ENCODE peak calls at places on chromosomes 2 and 18, in four cellular contexts. One of them, this sample, is unnamed.

GRCh38 chr2:12463189-12463588 is 253.5 kb upstream of the TRIB2 start:
- DNase-seq in A549: no peak
- DNase-seq in CD8-positive, alpha-beta memory T cell: no peak
- DNase-seq in adrenal gland: no peak
- DNase-seq in this sample: no peak

GRCh38 chr2:191304939-191305875 is 60.0 kb downstream of the MYO1B start:
- DNase-seq in A549: no peak
- DNase-seq in CD8-positive, alpha-beta memory T cell: no peak
- DNase-seq in adrenal gland: peak; percentile 37
- DNase-seq in this sample: no peak

GRCh38 chr2:19059076-19059475 is 299.3 kb downstream of the OSR1 start:
- DNase-seq in A549: no peak
- DNase-seq in CD8-positive, alpha-beta memory T cell: no peak
- DNase-seq in adrenal gland: no peak
- DNase-seq in this sample: peak; percentile 31

GRCh38 chr2:240112914-240113690 is 23.0 kb downstream of the COPS9 start:
- DNase-seq in adrenal gland: no peak
- DNase-seq in A549: no peak
- DNase-seq in CD8-positive, alpha-beta memory T cell: no peak
- DNase-seq in this sample: no peak

GRCh38 chr18:37519506-37520135 is 46.0 kb downstream of the CELF4 start:
- DNase-seq in A549: no peak
- DNase-seq in adrenal gland: no peak
- DNase-seq in CD8-positive, alpha-beta memory T cell: no peak
- DNase-seq in this sample: no peak

GRCh38 chr2:152611458-152612231 is 105.6 kb downstream of the PRPF40A start:
- DNase-seq in CD8-positive, alpha-beta memory T cell: no peak
- DNase-seq in adrenal gland: peak; percentile 61
- DNase-seq in A549: no peak
- DNase-seq in this sample: no peak

GRCh38 chr2:109511168-109511567 is 102.6 kb downstream of the SEPTIN10 start:
- DNase-seq in A549: no peak
- DNase-seq in CD8-positive, alpha-beta memory T cell: no peak
- DNase-seq in adrenal gland: no peak
- DNase-seq in this sample: no peak

GRCh38 chr2:158602027-158602426 is 145.3 kb downstream of the PKP4 start:
- DNase-seq in CD8-positive, alpha-beta memory T cell: no peak
- DNase-seq in A549: no peak
- DNase-seq in adrenal gland: no peak
- DNase-seq in this sample: no peak

GRCh38 chr2:138147796-138148195 is 183.5 kb downstream of the HNMT start:
- DNase-seq in A549: no peak
- DNase-seq in adrenal gland: no peak
- DNase-seq in CD8-positive, alpha-beta memory T cell: no peak
- DNase-seq in this sample: no peak

GRCh38 chr18:54607213-54607934 is 16.3 kb downstream of the DYNAP start:
- DNase-seq in CD8-positive, alpha-beta memory T cell: no peak
- DNase-seq in A549: no peak
- DNase-seq in adrenal gland: no peak
- DNase-seq in this sample: peak; percentile 35

GRCh38 chr2:152718909-152719645 is 657 bp downstream of the ARL6IP6 start:
- DNase-seq in adrenal gland: peak; percentile 46
- DNase-seq in CD8-positive, alpha-beta memory T cell: no peak
- DNase-seq in A549: peak; percentile 25
- DNase-seq in this sample: no peak

GRCh38 chr18:79900610-79901570 is 50.6 kb downstream of the SLC66A2 start:
- DNase-seq in CD8-positive, alpha-beta memory T cell: peak; percentile 43
- DNase-seq in adrenal gland: no peak
- DNase-seq in A549: no peak
- DNase-seq in this sample: no peak

GRCh38 chr2:11367170-11367569 is 22.7 kb upstream of the ROCK2 start:
- DNase-seq in CD8-positive, alpha-beta memory T cell: no peak
- DNase-seq in A549: no peak
- DNase-seq in adrenal gland: no peak
- DNase-seq in this sample: no peak

GRCh38 chr18:48328473-48329205 is 80.5 kb downstream of the ZBTB7C start:
- DNase-seq in adrenal gland: no peak
- DNase-seq in A549: no peak
- DNase-seq in CD8-positive, alpha-beta memory T cell: no peak
- DNase-seq in this sample: no peak

GRCh38 chr18:23066504-23067039 is 68.7 kb upstream of the CABLES1 start:
- DNase-seq in adrenal gland: no peak
- DNase-seq in CD8-positive, alpha-beta memory T cell: no peak
- DNase-seq in A549: no peak
- DNase-seq in this sample: no peak

GRCh38 chr2:25112113-25112512 is 56.3 kb downstream of the POMC start:
- DNase-seq in A549: no peak
- DNase-seq in adrenal gland: no peak
- DNase-seq in CD8-positive, alpha-beta memory T cell: no peak
- DNase-seq in this sample: no peak

GRCh38 chr2:26989156-26989555 is 18.7 kb downstream of the MAPRE3 start:
- DNase-seq in CD8-positive, alpha-beta memory T cell: no peak
- DNase-seq in adrenal gland: no peak
- DNase-seq in A549: no peak
- DNase-seq in this sample: no peak

GRCh38 chr2:112884869-112885502 is 26.0 kb upstream of the IL37 start:
- DNase-seq in CD8-positive, alpha-beta memory T cell: peak; percentile 75
- DNase-seq in A549: peak; percentile 40
- DNase-seq in adrenal gland: peak; percentile 40
- DNase-seq in this sample: peak; percentile 63

GRCh38 chr2:240567872-240568677 is at the start of gene RNPEPL1:
- DNase-seq in adrenal gland: peak; percentile 27
- DNase-seq in A549: no peak
- DNase-seq in CD8-positive, alpha-beta memory T cell: peak; percentile 69
- DNase-seq in this sample: no peak

GRCh38 chr2:12326449-12327190 is 390.1 kb upstream of the TRIB2 start:
- DNase-seq in CD8-positive, alpha-beta memory T cell: no peak
- DNase-seq in A549: no peak
- DNase-seq in adrenal gland: no peak
- DNase-seq in this sample: peak; percentile 11

GRCh38 chr2:207418422-207418821 is 111.3 kb upstream of the CREB1 start:
- DNase-seq in A549: no peak
- DNase-seq in CD8-positive, alpha-beta memory T cell: no peak
- DNase-seq in adrenal gland: no peak
- DNase-seq in this sample: no peak
- H3K9me3 ChIP-seq in A549: no peaks in the 10 kb centered on the region
- H3K9me3 ChIP-seq in CD8-positive, alpha-beta memory T cell: no peaks in the 10 kb centered on the region
- H3K9me3 ChIP-seq in adrenal gland: no peaks in the 10 kb centered on the region
- H3K9me3 ChIP-seq in this sample: no peaks in the 10 kb centered on the region

GRCh38 chr18:75161629-75162028 is 47.3 kb downstream of the PTGR3 start:
- DNase-seq in adrenal gland: peak; percentile 22
- DNase-seq in A549: peak; percentile 50
- DNase-seq in CD8-positive, alpha-beta memory T cell: peak; percentile 56
- DNase-seq in this sample: no peak
- H3K9me3 ChIP-seq in adrenal gland: no peaks in the 10 kb centered on the region
- H3K9me3 ChIP-seq in A549: no peaks in the 10 kb centered on the region
- H3K9me3 ChIP-seq in CD8-positive, alpha-beta memory T cell: no peaks in the 10 kb centered on the region
- H3K9me3 ChIP-seq in this sample: no peaks in the 10 kb centered on the region

DNA sequence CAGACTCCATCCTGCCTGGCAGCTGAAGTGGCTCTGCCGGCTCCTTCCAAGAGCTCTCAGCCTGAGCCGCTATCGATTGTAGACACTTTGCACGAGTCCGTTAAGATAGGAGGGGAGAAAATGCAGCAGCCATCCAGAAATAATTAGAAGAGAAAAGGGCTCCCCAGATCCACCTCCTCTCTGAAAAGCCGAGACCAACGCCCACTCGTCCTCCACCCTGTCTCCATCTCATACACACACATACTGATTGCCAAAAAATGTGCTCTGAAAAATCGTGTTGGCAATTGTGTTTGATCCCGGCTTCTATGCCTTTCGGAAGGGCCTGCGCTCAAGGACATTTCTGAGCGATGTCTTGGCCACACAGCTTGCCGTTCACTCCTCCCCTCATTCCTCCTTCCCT is 372.7 kb upstream of the MYT1L start:
- DNase-seq in A549: no peak
- DNase-seq in adrenal gland: no peak
- DNase-seq in CD8-positive, alpha-beta memory T cell: no peak
- DNase-seq in this sample: no peak
- H3K9me3 ChIP-seq in A549: no peaks in the 10 kb centered on the region
- H3K9me3 ChIP-seq in adrenal gland: no peaks in the 10 kb centered on the region
- H3K9me3 ChIP-seq in CD8-positive, alpha-beta memory T cell: no peaks in the 10 kb centered on the region
- H3K9me3 ChIP-seq in this sample: no peaks in the 10 kb centered on the region

GRCh38 chr18:44467718-44468117 is 213.0 kb upstream of the SETBP1 start:
- DNase-seq in adrenal gland: no peak
- DNase-seq in CD8-positive, alpha-beta memory T cell: no peak
- DNase-seq in A549: no peak
- DNase-seq in this sample: no peak
- H3K9me3 ChIP-seq in adrenal gland: no peaks in the 10 kb centered on the region
- H3K9me3 ChIP-seq in CD8-positive, alpha-beta memory T cell: no peaks in the 10 kb centered on the region
- H3K9me3 ChIP-seq in A549: no peaks in the 10 kb centered on the region
- H3K9me3 ChIP-seq in this sample: no peaks in the 10 kb centered on the region

DNA sequence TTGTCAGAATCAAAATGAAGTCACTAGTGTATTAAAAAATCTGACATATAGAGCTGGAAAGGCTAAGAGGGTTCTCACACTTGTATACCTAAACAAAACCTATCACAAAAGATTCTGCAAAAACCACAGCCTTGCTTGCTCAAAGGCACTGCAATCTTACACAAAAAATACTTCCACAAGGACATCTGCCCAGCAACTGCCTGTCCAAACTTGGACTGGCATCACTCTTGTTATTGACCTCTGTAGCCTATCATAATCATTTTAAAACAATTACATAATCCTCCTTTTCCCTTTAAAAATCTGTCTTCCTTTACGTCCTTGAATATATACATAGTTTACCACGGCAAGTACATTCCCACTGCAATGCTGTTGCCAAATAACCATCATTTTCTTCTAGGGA is 19.9 kb downstream of the CHMP3 start:
- DNase-seq in A549: no peak
- DNase-seq in CD8-positive, alpha-beta memory T cell: no peak
- DNase-seq in adrenal gland: no peak
- DNase-seq in this sample: no peak
- H3K9me3 ChIP-seq in A549: peaks cover 8% of the 10 kb centered on the region
- H3K9me3 ChIP-seq in CD8-positive, alpha-beta memory T cell: no peaks in the 10 kb centered on the region
- H3K9me3 ChIP-seq in adrenal gland: no peaks in the 10 kb centered on the region
- H3K9me3 ChIP-seq in this sample: no peaks in the 10 kb centered on the region

GRCh38 chr2:177171418-177171865 is 41.2 kb upstream of the HNRNPA3 start:
- DNase-seq in A549: no peak
- DNase-seq in CD8-positive, alpha-beta memory T cell: no peak
- DNase-seq in adrenal gland: no peak
- DNase-seq in this sample: no peak
- H3K9me3 ChIP-seq in A549: no peaks in the 10 kb centered on the region
- H3K9me3 ChIP-seq in CD8-positive, alpha-beta memory T cell: no peaks in the 10 kb centered on the region
- H3K9me3 ChIP-seq in adrenal gland: no peaks in the 10 kb centered on the region
- H3K9me3 ChIP-seq in this sample: no peaks in the 10 kb centered on the region

DNA sequence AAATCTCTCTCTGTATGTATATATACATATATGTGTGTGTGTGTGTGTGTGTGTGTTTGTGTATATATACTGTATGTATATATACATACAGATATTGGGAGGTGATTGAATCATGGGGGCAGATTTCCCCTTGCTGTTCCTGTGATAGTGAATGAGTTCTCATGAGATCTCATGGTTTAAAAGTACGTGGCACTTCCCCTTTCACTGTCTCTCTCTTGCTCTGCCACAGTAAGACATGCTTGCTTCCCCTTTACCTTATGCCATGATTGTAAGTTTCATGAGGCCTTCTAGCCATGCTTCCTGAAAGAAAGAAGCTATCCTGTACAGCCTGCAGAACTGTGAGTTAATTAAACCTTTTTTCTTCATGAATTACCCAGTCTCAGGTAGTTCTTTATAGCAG is 18.8 kb upstream of the CCDC195 start:
- DNase-seq in A549: no peak
- DNase-seq in CD8-positive, alpha-beta memory T cell: no peak
- DNase-seq in adrenal gland: no peak
- DNase-seq in this sample: no peak
- H3K9me3 ChIP-seq in A549: peaks cover 23% of the 10 kb centered on the region
- H3K9me3 ChIP-seq in CD8-positive, alpha-beta memory T cell: peaks cover 4% of the 10 kb centered on the region
- H3K9me3 ChIP-seq in adrenal gland: no peaks in the 10 kb centered on the region
- H3K9me3 ChIP-seq in this sample: peaks cover 2% of the 10 kb centered on the region

DNA sequence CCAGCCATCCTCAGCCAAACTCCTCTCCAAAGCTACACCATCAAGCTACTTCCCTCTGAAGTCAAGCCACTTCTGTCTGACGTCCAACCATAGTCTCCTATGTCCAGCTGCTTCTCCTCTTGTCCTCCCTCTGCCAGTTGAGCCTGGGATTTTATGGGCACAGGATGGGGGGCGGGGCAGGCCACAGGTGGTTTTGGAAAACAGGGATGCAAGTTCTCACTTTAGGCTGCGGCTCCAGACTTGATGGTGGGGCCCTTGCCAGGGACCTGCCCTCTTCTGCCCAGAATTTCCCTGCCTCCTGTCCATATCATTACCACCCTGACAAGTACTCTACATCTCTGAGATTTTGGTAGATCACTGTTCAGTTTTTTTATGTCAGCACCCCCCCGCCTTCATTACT is 41.6 kb downstream of the TEX51 start:
- DNase-seq in adrenal gland: no peak
- DNase-seq in A549: no peak
- DNase-seq in CD8-positive, alpha-beta memory T cell: no peak
- DNase-seq in this sample: no peak
- H3K9me3 ChIP-seq in adrenal gland: no peaks in the 10 kb centered on the region
- H3K9me3 ChIP-seq in A549: peaks cover 6% of the 10 kb centered on the region
- H3K9me3 ChIP-seq in CD8-positive, alpha-beta memory T cell: no peaks in the 10 kb centered on the region
- H3K9me3 ChIP-seq in this sample: peaks cover 6% of the 10 kb centered on the region

GRCh38 chr2:35787302-35788031 is 568.1 kb upstream of the CRIM1 start:
- DNase-seq in A549: no peak
- DNase-seq in adrenal gland: no peak
- DNase-seq in CD8-positive, alpha-beta memory T cell: no peak
- DNase-seq in this sample: no peak

GRCh38 chr2:35788543-35788942 is 567.0 kb upstream of the CRIM1 start:
- DNase-seq in CD8-positive, alpha-beta memory T cell: no peak
- DNase-seq in A549: no peak
- DNase-seq in adrenal gland: no peak
- DNase-seq in this sample: no peak

GRCh38 chr2:35785564-35785963 is 570.0 kb upstream of the CRIM1 start:
- DNase-seq in A549: no peak
- DNase-seq in adrenal gland: no peak
- DNase-seq in CD8-positive, alpha-beta memory T cell: no peak
- DNase-seq in this sample: no peak

GRCh38 chr2:35783723-35784122 is 571.9 kb upstream of the CRIM1 start:
- DNase-seq in CD8-positive, alpha-beta memory T cell: no peak
- DNase-seq in adrenal gland: no peak
- DNase-seq in A549: no peak
- DNase-seq in this sample: no peak

DNA sequence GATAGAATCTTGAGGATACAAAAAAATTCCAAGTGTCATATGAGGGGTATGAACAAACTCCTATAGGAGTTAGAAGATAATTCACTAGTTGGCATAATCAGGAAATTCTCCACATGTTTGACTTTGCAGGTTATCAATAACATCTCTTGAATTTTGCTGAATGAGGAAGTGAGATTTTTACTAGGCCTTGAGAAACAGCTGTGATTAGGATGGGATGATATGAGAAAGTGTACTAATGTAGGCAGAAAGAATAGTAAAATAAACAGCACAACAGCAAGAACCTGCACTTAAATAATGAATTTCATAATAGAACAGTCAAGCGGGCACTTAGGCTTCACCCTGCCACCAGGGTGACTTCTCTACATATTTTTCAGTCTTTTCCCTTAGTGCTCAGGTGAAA is 570.8 kb upstream of the CRIM1 start:
- DNase-seq in CD8-positive, alpha-beta memory T cell: no peak
- DNase-seq in A549: no peak
- DNase-seq in adrenal gland: no peak
- DNase-seq in this sample: no peak
- H3K9me3 ChIP-seq in CD8-positive, alpha-beta memory T cell: no peaks in the 10 kb centered on the region
- H3K9me3 ChIP-seq in A549: no peaks in the 10 kb centered on the region
- H3K9me3 ChIP-seq in adrenal gland: no peaks in the 10 kb centered on the region
- H3K9me3 ChIP-seq in this sample: no peaks in the 10 kb centered on the region